ENCODE peak calls at places on chromosomes 2 and 18, in nine cellular contexts. One of them, this sample, is unnamed.

GRCh38 chr2:191038741-191039140 is 24.8 kb upstream of the STAT1 start:
- DNase-seq in tibial artery: no peak
- DNase-seq in activated CD4-positive, alpha-beta T cell treated with anti-CD3 and anti-CD28 coated beads for 24 hours: no peak
- DNase-seq in left lobe of liver: no peak
- DNase-seq in effector memory CD4-positive, alpha-beta T cell: no peak
- DNase-seq in kidney epithelial cell: no peak
- DNase-seq in NCI-H1694: no peak
- DNase-seq in choroid plexus epithelial cell: peak; percentile 74
- DNase-seq in iris pigment epithelial cell: peak; percentile 73
- DNase-seq in this sample: no peak

GRCh38 chr2:97900806-97901205 is 94.9 kb downstream of the TMEM131 start:
- DNase-seq in tibial artery: no peak
- DNase-seq in activated CD4-positive, alpha-beta T cell treated with anti-CD3 and anti-CD28 coated beads for 24 hours: no peak
- DNase-seq in left lobe of liver: no peak
- DNase-seq in effector memory CD4-positive, alpha-beta T cell: no peak
- DNase-seq in kidney epithelial cell: no peak
- DNase-seq in NCI-H1694: no peak
- DNase-seq in choroid plexus epithelial cell: peak; percentile 59
- DNase-seq in iris pigment epithelial cell: peak; percentile 74
- DNase-seq in this sample: no peak

GRCh38 chr2:171441470-171441869 is 7.4 kb downstream of the DCAF17 start:
- DNase-seq in tibial artery: no peak
- DNase-seq in activated CD4-positive, alpha-beta T cell treated with anti-CD3 and anti-CD28 coated beads for 24 hours: no peak
- DNase-seq in left lobe of liver: no peak
- DNase-seq in effector memory CD4-positive, alpha-beta T cell: no peak
- DNase-seq in kidney epithelial cell: no peak
- DNase-seq in NCI-H1694: no peak
- DNase-seq in choroid plexus epithelial cell: no peak
- DNase-seq in iris pigment epithelial cell: no peak
- DNase-seq in this sample: no peak

GRCh38 chr2:107712857-107713256 is 113.8 kb upstream of the RGPD4 start:
- DNase-seq in tibial artery: no peak
- DNase-seq in activated CD4-positive, alpha-beta T cell treated with anti-CD3 and anti-CD28 coated beads for 24 hours: no peak
- DNase-seq in left lobe of liver: no peak
- DNase-seq in effector memory CD4-positive, alpha-beta T cell: no peak
- DNase-seq in kidney epithelial cell: no peak
- DNase-seq in NCI-H1694: no peak
- DNase-seq in choroid plexus epithelial cell: peak; percentile 38
- DNase-seq in iris pigment epithelial cell: peak; percentile 52
- DNase-seq in this sample: no peak

GRCh38 chr2:170822885-170823799 is 6.5 kb downstream of the GAD1 start:
- DNase-seq in tibial artery: no peak
- DNase-seq in activated CD4-positive, alpha-beta T cell treated with anti-CD3 and anti-CD28 coated beads for 24 hours: peak; percentile 20
- DNase-seq in left lobe of liver: no peak
- DNase-seq in effector memory CD4-positive, alpha-beta T cell: no peak
- DNase-seq in kidney epithelial cell: no peak
- DNase-seq in NCI-H1694: no peak
- DNase-seq in choroid plexus epithelial cell: no peak
- DNase-seq in iris pigment epithelial cell: no peak
- DNase-seq in this sample: peak; percentile 86

GRCh38 chr2:98484652-98485452 is 40.2 kb downstream of the INPP4A start:
- DNase-seq in tibial artery: no peak
- DNase-seq in activated CD4-positive, alpha-beta T cell treated with anti-CD3 and anti-CD28 coated beads for 24 hours: no peak
- DNase-seq in left lobe of liver: no peak
- DNase-seq in effector memory CD4-positive, alpha-beta T cell: no peak
- DNase-seq in kidney epithelial cell: no peak
- DNase-seq in NCI-H1694: no peak
- DNase-seq in choroid plexus epithelial cell: no peak
- DNase-seq in iris pigment epithelial cell: no peak
- DNase-seq in this sample: no peak

GRCh38 chr2:195805283-195805976 is 148.4 kb downstream of the SLC39A10 start:
- DNase-seq in tibial artery: no peak
- DNase-seq in activated CD4-positive, alpha-beta T cell treated with anti-CD3 and anti-CD28 coated beads for 24 hours: no peak
- DNase-seq in left lobe of liver: no peak
- DNase-seq in effector memory CD4-positive, alpha-beta T cell: no peak
- DNase-seq in kidney epithelial cell: no peak
- DNase-seq in NCI-H1694: no peak
- DNase-seq in choroid plexus epithelial cell: no peak
- DNase-seq in iris pigment epithelial cell: no peak
- DNase-seq in this sample: no peak

GRCh38 chr2:136104977-136105376 is 13.0 kb downstream of the CXCR4 start:
- DNase-seq in tibial artery: no peak
- DNase-seq in activated CD4-positive, alpha-beta T cell treated with anti-CD3 and anti-CD28 coated beads for 24 hours: no peak
- DNase-seq in left lobe of liver: no peak
- DNase-seq in effector memory CD4-positive, alpha-beta T cell: no peak
- DNase-seq in kidney epithelial cell: no peak
- DNase-seq in NCI-H1694: no peak
- DNase-seq in choroid plexus epithelial cell: no peak
- DNase-seq in iris pigment epithelial cell: no peak
- DNase-seq in this sample: no peak

GRCh38 chr18:5997361-5997760 is 102.0 kb upstream of the TMEM200C start:
- DNase-seq in tibial artery: no peak
- DNase-seq in activated CD4-positive, alpha-beta T cell treated with anti-CD3 and anti-CD28 coated beads for 24 hours: no peak
- DNase-seq in left lobe of liver: no peak
- DNase-seq in effector memory CD4-positive, alpha-beta T cell: no peak
- DNase-seq in kidney epithelial cell: no peak
- DNase-seq in NCI-H1694: no peak
- DNase-seq in choroid plexus epithelial cell: no peak
- DNase-seq in iris pigment epithelial cell: no peak
- DNase-seq in this sample: no peak